ENCODE peak calls at places on chromosome 12, in eight cellular contexts. T is neuronal stem cell; S is AG10803; E is activated naive CD4-positive, alpha-beta T cell treated with anti-CD3 and anti-CD28 coated beads, Interleukin-2, amount 50 U/mL, for 16 hours; V is stimulated activated effector memory CD8-positive, alpha-beta T cell treated with anti-CD3 and anti-CD28 coated beads, Interleukin-12 subunit alpha, Interleukin-12 subunit beta, amount 100 ng/mL, for 72 hours; J is kidney; Q is lower leg skin; M is HT1080. Y is an unnamed sample.

GRCh38 chr12:125246346-125246656 is 181.1 kb downstream of the AACS start:
- DNase-seq in T (no peak), S (no peak), E (no peak), V (no peak), J (no peak), Q (peak; percentile 21), M (no peak), Y (no peak)

GRCh38 chr12:3034067-3034750 is 43.0 kb upstream of the TSPAN9 start:
- DNase-seq in T (peak; percentile 54), S (peak; percentile 63), E (peak; percentile 31), V (peak; percentile 13), J (peak; percentile 84), Q (no peak), M (peak; percentile 68), Y (peak; percentile 35)

GRCh38 chr12:89345830-89346740 is 6.2 kb downstream of the DUSP6 start:
- DNase-seq in T (peak; percentile 67), S (peak; percentile 59), E (no peak), V (no peak), J (no peak), Q (peak; percentile 69), M (peak; percentile 85), Y (no peak)

GRCh38 chr12:92859650-92860386 is 69.3 kb downstream of the EEA1 start:
- DNase-seq in T (no peak), S (no peak), E (no peak), V (no peak), J (no peak), Q (no peak), M (no peak), Y (no peak)

GRCh38 chr12:77190022-77190421 is 124.7 kb upstream of the E2F7 start:
- DNase-seq in T (no peak), S (peak; percentile 98), E (no peak), V (no peak), J (no peak), Q (no peak), M (peak; percentile 56), Y (no peak)

GRCh38 chr12:23655884-23656283 is 293.6 kb downstream of the SOX5 start:
- DNase-seq in T (no peak), S (no peak), E (no peak), V (no peak), J (no peak), Q (no peak), M (no peak), Y (no peak)

GRCh38 chr12:30154996-30155730 is 371.4 kb upstream of the TMTC1 start:
- DNase-seq in T (no peak), S (peak; percentile 46), E (no peak), V (no peak), J (no peak), Q (no peak), M (no peak), Y (no peak)

GRCh38 chr12:6326316-6326959 is 15.4 kb downstream of the TNFRSF1A start:
- DNase-seq in T (no peak), S (peak; percentile 71), E (no peak), V (no peak), J (no peak), Q (no peak), M (no peak), Y (no peak)

GRCh38 chr12:114943601-114944000 is 259.6 kb upstream of the TBX3 start:
- DNase-seq in T (no peak), S (no peak), E (no peak), V (no peak), J (no peak), Q (no peak), M (no peak), Y (no peak)

GRCh38 chr12:15698377-15698867 is 90.8 kb downstream of the EPS8 start:
- DNase-seq in T (no peak), S (no peak), E (no peak), V (no peak), J (no peak), Q (no peak), M (no peak), Y (no peak)

GRCh38 chr12:124947013-124947412 is 32.6 kb upstream of the UBC start:
- DNase-seq in T (no peak), S (no peak), E (no peak), V (no peak), J (no peak), Q (no peak), M (no peak), Y (no peak)

GRCh38 chr12:48379784-48380183 is 29.1 kb upstream of the ZNF641 start:
- DNase-seq in T (no peak), S (peak; percentile 9), E (no peak), V (no peak), J (no peak), Q (no peak), M (no peak), Y (no peak)

GRCh38 chr12:86389949-86390348 is 133.8 kb upstream of the MGAT4C start:
- DNase-seq in T (no peak), S (no peak), E (no peak), V (no peak), J (no peak), Q (no peak), M (peak; percentile 34), Y (no peak)

GRCh38 chr12:107277850-107278249 is 184.5 kb upstream of the CRY1 start:
- DNase-seq in T (no peak), S (peak; percentile 30), E (no peak), V (no peak), J (no peak), Q (no peak), M (peak; percentile 92), Y (no peak)

GRCh38 chr12:104784592-104784991 is 173.5 kb downstream of the SLC41A2 start:
- DNase-seq in T (no peak), S (no peak), E (no peak), V (no peak), J (no peak), Q (no peak), M (no peak), Y (no peak)